ENCODE peak calls at places on chromosomes 6 and 20, in nine cellular contexts. One of them, this sample, is unnamed.

GRCh38 chr6:161379828-161380598 is 106.2 kb upstream of the AGPAT4 start:
- DNase-seq in lower lobe of right lung: no peak
- DNase-seq in stimulated activated CD8-positive, alpha-beta memory T cell treated with anti-CD3 and anti-CD28 coated beads, Interleukin-4, amount 100 ng/mL, for 1 hour: no peak
- DNase-seq in effector CD4-positive, alpha-beta T cell: no peak
- DNase-seq in right lobe of liver: no peak
- DNase-seq in progenitor cell of endocrine pancreas: no peak
- DNase-seq in T-helper 2 cell: no peak
- DNase-seq in HFFc6: no peak
- DNase-seq in tibial artery: no peak
- DNase-seq in this sample: no peak

GRCh38 chr20:32010666-32011065 is 428 bp downstream of the CCM2L start:
- DNase-seq in lower lobe of right lung: peak
- DNase-seq in stimulated activated CD8-positive, alpha-beta memory T cell treated with anti-CD3 and anti-CD28 coated beads, Interleukin-4, amount 100 ng/mL, for 1 hour: no peak
- DNase-seq in effector CD4-positive, alpha-beta T cell: no peak
- DNase-seq in right lobe of liver: no peak
- DNase-seq in progenitor cell of endocrine pancreas: no peak
- DNase-seq in T-helper 2 cell: no peak
- DNase-seq in HFFc6: no peak
- DNase-seq in tibial artery: no peak
- DNase-seq in this sample: no peak

GRCh38 chr6:157867155-157867559 is 44.1 kb downstream of the SNX9 start:
- DNase-seq in lower lobe of right lung: no peak
- DNase-seq in stimulated activated CD8-positive, alpha-beta memory T cell treated with anti-CD3 and anti-CD28 coated beads, Interleukin-4, amount 100 ng/mL, for 1 hour: no peak
- DNase-seq in effector CD4-positive, alpha-beta T cell: no peak
- DNase-seq in right lobe of liver: no peak
- DNase-seq in progenitor cell of endocrine pancreas: no peak
- DNase-seq in T-helper 2 cell: no peak
- DNase-seq in HFFc6: peak
- DNase-seq in tibial artery: no peak
- DNase-seq in this sample: no peak

GRCh38 chr20:2304180-2304579 is 8.4 kb downstream of the TGM3 start:
- DNase-seq in lower lobe of right lung: no peak
- DNase-seq in stimulated activated CD8-positive, alpha-beta memory T cell treated with anti-CD3 and anti-CD28 coated beads, Interleukin-4, amount 100 ng/mL, for 1 hour: no peak
- DNase-seq in effector CD4-positive, alpha-beta T cell: no peak
- DNase-seq in right lobe of liver: no peak
- DNase-seq in progenitor cell of endocrine pancreas: no peak
- DNase-seq in T-helper 2 cell: no peak
- DNase-seq in HFFc6: no peak
- DNase-seq in tibial artery: no peak
- DNase-seq in this sample: no peak

GRCh38 chr6:51934098-51934497 is 153.3 kb downstream of the PKHD1 start:
- DNase-seq in lower lobe of right lung: no peak
- DNase-seq in stimulated activated CD8-positive, alpha-beta memory T cell treated with anti-CD3 and anti-CD28 coated beads, Interleukin-4, amount 100 ng/mL, for 1 hour: no peak
- DNase-seq in effector CD4-positive, alpha-beta T cell: no peak
- DNase-seq in right lobe of liver: no peak
- DNase-seq in progenitor cell of endocrine pancreas: no peak
- DNase-seq in T-helper 2 cell: no peak
- DNase-seq in HFFc6: no peak
- DNase-seq in tibial artery: no peak
- DNase-seq in this sample: no peak

GRCh38 chr20:62925420-62926228 is 681 bp downstream of the DIDO1 start:
- DNase-seq in lower lobe of right lung: no peak
- DNase-seq in stimulated activated CD8-positive, alpha-beta memory T cell treated with anti-CD3 and anti-CD28 coated beads, Interleukin-4, amount 100 ng/mL, for 1 hour: no peak
- DNase-seq in effector CD4-positive, alpha-beta T cell: peak
- DNase-seq in right lobe of liver: no peak
- DNase-seq in progenitor cell of endocrine pancreas: no peak
- DNase-seq in T-helper 2 cell: no peak
- DNase-seq in HFFc6: no peak
- DNase-seq in tibial artery: no peak
- DNase-seq in this sample: no peak

GRCh38 chr6:149925253-149925973 is 2.5 kb upstream of the RAET1G start:
- DNase-seq in lower lobe of right lung: peak
- DNase-seq in stimulated activated CD8-positive, alpha-beta memory T cell treated with anti-CD3 and anti-CD28 coated beads, Interleukin-4, amount 100 ng/mL, for 1 hour: no peak
- DNase-seq in effector CD4-positive, alpha-beta T cell: no peak
- DNase-seq in right lobe of liver: no peak
- DNase-seq in progenitor cell of endocrine pancreas: no peak
- DNase-seq in T-helper 2 cell: no peak
- DNase-seq in HFFc6: no peak
- DNase-seq in tibial artery: no peak
- DNase-seq in this sample: no peak

GRCh38 chr20:21159658-21160380 is 33.9 kb downstream of the KIZ start:
- DNase-seq in lower lobe of right lung: no peak
- DNase-seq in stimulated activated CD8-positive, alpha-beta memory T cell treated with anti-CD3 and anti-CD28 coated beads, Interleukin-4, amount 100 ng/mL, for 1 hour: no peak
- DNase-seq in effector CD4-positive, alpha-beta T cell: no peak
- DNase-seq in right lobe of liver: no peak
- DNase-seq in progenitor cell of endocrine pancreas: no peak
- DNase-seq in T-helper 2 cell: no peak
- DNase-seq in HFFc6: no peak
- DNase-seq in tibial artery: no peak
- DNase-seq in this sample: no peak

GRCh38 chr6:15874821-15875220 is 212.0 kb upstream of the DTNBP1 start:
- DNase-seq in lower lobe of right lung: no peak
- DNase-seq in stimulated activated CD8-positive, alpha-beta memory T cell treated with anti-CD3 and anti-CD28 coated beads, Interleukin-4, amount 100 ng/mL, for 1 hour: no peak
- DNase-seq in effector CD4-positive, alpha-beta T cell: no peak
- DNase-seq in right lobe of liver: no peak
- DNase-seq in progenitor cell of endocrine pancreas: no peak
- DNase-seq in T-helper 2 cell: no peak
- DNase-seq in HFFc6: peak
- DNase-seq in tibial artery: no peak
- DNase-seq in this sample: no peak

GRCh38 chr20:9408422-9409300 is 105.7 kb upstream of the LAMP5 start:
- DNase-seq in lower lobe of right lung: no peak
- DNase-seq in stimulated activated CD8-positive, alpha-beta memory T cell treated with anti-CD3 and anti-CD28 coated beads, Interleukin-4, amount 100 ng/mL, for 1 hour: no peak
- DNase-seq in effector CD4-positive, alpha-beta T cell: no peak
- DNase-seq in right lobe of liver: no peak
- DNase-seq in progenitor cell of endocrine pancreas: no peak
- DNase-seq in T-helper 2 cell: no peak
- DNase-seq in HFFc6: peak
- DNase-seq in tibial artery: no peak
- DNase-seq in this sample: no peak

GRCh38 chr6:26268659-26269402 is 96.2 kb upstream of the BTN3A2 start:
- DNase-seq in lower lobe of right lung: no peak
- DNase-seq in stimulated activated CD8-positive, alpha-beta memory T cell treated with anti-CD3 and anti-CD28 coated beads, Interleukin-4, amount 100 ng/mL, for 1 hour: no peak
- DNase-seq in effector CD4-positive, alpha-beta T cell: no peak
- DNase-seq in right lobe of liver: no peak
- DNase-seq in progenitor cell of endocrine pancreas: peak
- DNase-seq in T-helper 2 cell: no peak
- DNase-seq in HFFc6: peak
- DNase-seq in tibial artery: no peak
- DNase-seq in this sample: no peak

GRCh38 chr20:18263723-18264122 is 24.6 kb upstream of the ZNF133 start:
- DNase-seq in lower lobe of right lung: no peak
- DNase-seq in stimulated activated CD8-positive, alpha-beta memory T cell treated with anti-CD3 and anti-CD28 coated beads, Interleukin-4, amount 100 ng/mL, for 1 hour: no peak
- DNase-seq in effector CD4-positive, alpha-beta T cell: no peak
- DNase-seq in right lobe of liver: no peak
- DNase-seq in progenitor cell of endocrine pancreas: no peak
- DNase-seq in T-helper 2 cell: no peak
- DNase-seq in HFFc6: no peak
- DNase-seq in tibial artery: no peak
- DNase-seq in this sample: no peak

GRCh38 chr20:48202774-48203173 is 417.5 kb upstream of the SULF2 start:
- DNase-seq in lower lobe of right lung: no peak
- DNase-seq in stimulated activated CD8-positive, alpha-beta memory T cell treated with anti-CD3 and anti-CD28 coated beads, Interleukin-4, amount 100 ng/mL, for 1 hour: no peak
- DNase-seq in effector CD4-positive, alpha-beta T cell: no peak
- DNase-seq in right lobe of liver: no peak
- DNase-seq in progenitor cell of endocrine pancreas: no peak
- DNase-seq in T-helper 2 cell: no peak
- DNase-seq in HFFc6: no peak
- DNase-seq in tibial artery: no peak
- DNase-seq in this sample: no peak

GRCh38 chr20:34570859-34571306 is 12.4 kb downstream of the MAP1LC3A start:
- DNase-seq in lower lobe of right lung: no peak
- DNase-seq in stimulated activated CD8-positive, alpha-beta memory T cell treated with anti-CD3 and anti-CD28 coated beads, Interleukin-4, amount 100 ng/mL, for 1 hour: no peak
- DNase-seq in effector CD4-positive, alpha-beta T cell: no peak
- DNase-seq in right lobe of liver: peak
- DNase-seq in progenitor cell of endocrine pancreas: no peak
- DNase-seq in T-helper 2 cell: no peak
- DNase-seq in HFFc6: peak
- DNase-seq in tibial artery: peak
- DNase-seq in this sample: no peak

GRCh38 chr6:1606533-1607235 is 3.0 kb upstream of the FOXC1 start:
- DNase-seq in lower lobe of right lung: no peak
- DNase-seq in stimulated activated CD8-positive, alpha-beta memory T cell treated with anti-CD3 and anti-CD28 coated beads, Interleukin-4, amount 100 ng/mL, for 1 hour: no peak
- DNase-seq in effector CD4-positive, alpha-beta T cell: no peak
- DNase-seq in right lobe of liver: peak
- DNase-seq in progenitor cell of endocrine pancreas: no peak
- DNase-seq in T-helper 2 cell: no peak
- DNase-seq in HFFc6: no peak
- DNase-seq in tibial artery: peak
- DNase-seq in this sample: no peak

GRCh38 chr20:58112017-58112781 is 116.3 kb downstream of the ANKRD60 start:
- DNase-seq in lower lobe of right lung: no peak
- DNase-seq in stimulated activated CD8-positive, alpha-beta memory T cell treated with anti-CD3 and anti-CD28 coated beads, Interleukin-4, amount 100 ng/mL, for 1 hour: no peak
- DNase-seq in effector CD4-positive, alpha-beta T cell: no peak
- DNase-seq in right lobe of liver: no peak
- DNase-seq in progenitor cell of endocrine pancreas: no peak
- DNase-seq in T-helper 2 cell: no peak
- DNase-seq in HFFc6: peak
- DNase-seq in tibial artery: no peak
- DNase-seq in this sample: no peak

GRCh38 chr6:25136879-25137278 is 142.3 kb upstream of the CARMIL1 start:
- DNase-seq in lower lobe of right lung: no peak
- DNase-seq in stimulated activated CD8-positive, alpha-beta memory T cell treated with anti-CD3 and anti-CD28 coated beads, Interleukin-4, amount 100 ng/mL, for 1 hour: no peak
- DNase-seq in effector CD4-positive, alpha-beta T cell: no peak
- DNase-seq in right lobe of liver: no peak
- DNase-seq in progenitor cell of endocrine pancreas: no peak
- DNase-seq in T-helper 2 cell: no peak
- DNase-seq in HFFc6: no peak
- DNase-seq in tibial artery: no peak
- DNase-seq in this sample: no peak

GRCh38 chr20:31712112-31712553 is 10.5 kb downstream of the BCL2L1 start:
- DNase-seq in lower lobe of right lung: no peak
- DNase-seq in stimulated activated CD8-positive, alpha-beta memory T cell treated with anti-CD3 and anti-CD28 coated beads, Interleukin-4, amount 100 ng/mL, for 1 hour: no peak
- DNase-seq in effector CD4-positive, alpha-beta T cell: no peak
- DNase-seq in right lobe of liver: no peak
- DNase-seq in progenitor cell of endocrine pancreas: no peak
- DNase-seq in T-helper 2 cell: no peak
- DNase-seq in HFFc6: no peak
- DNase-seq in tibial artery: no peak
- DNase-seq in this sample: no peak

GRCh38 chr20:63639093-63639860 is 12.4 kb upstream of the GMEB2 start:
- DNase-seq in lower lobe of right lung: peak
- DNase-seq in stimulated activated CD8-positive, alpha-beta memory T cell treated with anti-CD3 and anti-CD28 coated beads, Interleukin-4, amount 100 ng/mL, for 1 hour: no peak
- DNase-seq in effector CD4-positive, alpha-beta T cell: peak
- DNase-seq in right lobe of liver: no peak
- DNase-seq in progenitor cell of endocrine pancreas: no peak
- DNase-seq in T-helper 2 cell: peak
- DNase-seq in HFFc6: no peak
- DNase-seq in tibial artery: no peak
- DNase-seq in this sample: no peak

GRCh38 chr6:25715794-25716193 is 38.7 kb upstream of the SLC17A4 start:
- DNase-seq in lower lobe of right lung: no peak
- DNase-seq in stimulated activated CD8-positive, alpha-beta memory T cell treated with anti-CD3 and anti-CD28 coated beads, Interleukin-4, amount 100 ng/mL, for 1 hour: no peak
- DNase-seq in effector CD4-positive, alpha-beta T cell: no peak
- DNase-seq in right lobe of liver: no peak
- DNase-seq in progenitor cell of endocrine pancreas: no peak
- DNase-seq in T-helper 2 cell: no peak
- DNase-seq in HFFc6: no peak
- DNase-seq in tibial artery: no peak
- DNase-seq in this sample: no peak

GRCh38 chr6:16238057-16238657 is at the start of gene GMPR:
- DNase-seq in lower lobe of right lung: peak
- DNase-seq in stimulated activated CD8-positive, alpha-beta memory T cell treated with anti-CD3 and anti-CD28 coated beads, Interleukin-4, amount 100 ng/mL, for 1 hour: peak
- DNase-seq in effector CD4-positive, alpha-beta T cell: peak
- DNase-seq in right lobe of liver: peak
- DNase-seq in progenitor cell of endocrine pancreas: peak
- DNase-seq in T-helper 2 cell: peak
- DNase-seq in HFFc6: peak
- DNase-seq in tibial artery: peak
- DNase-seq in this sample: peak

GRCh38 chr20:22285555-22285954 is 298.8 kb downstream of the FOXA2 start:
- DNase-seq in lower lobe of right lung: no peak
- DNase-seq in stimulated activated CD8-positive, alpha-beta memory T cell treated with anti-CD3 and anti-CD28 coated beads, Interleukin-4, amount 100 ng/mL, for 1 hour: no peak
- DNase-seq in effector CD4-positive, alpha-beta T cell: no peak
- DNase-seq in right lobe of liver: no peak
- DNase-seq in progenitor cell of endocrine pancreas: no peak
- DNase-seq in T-helper 2 cell: no peak
- DNase-seq in HFFc6: no peak
- DNase-seq in tibial artery: no peak
- DNase-seq in this sample: no peak

GRCh38 chr20:51121901-51122412 is 99.0 kb upstream of the KCNG1 start:
- DNase-seq in lower lobe of right lung: no peak
- DNase-seq in stimulated activated CD8-positive, alpha-beta memory T cell treated with anti-CD3 and anti-CD28 coated beads, Interleukin-4, amount 100 ng/mL, for 1 hour: no peak
- DNase-seq in effector CD4-positive, alpha-beta T cell: no peak
- DNase-seq in right lobe of liver: no peak
- DNase-seq in progenitor cell of endocrine pancreas: no peak
- DNase-seq in T-helper 2 cell: no peak
- DNase-seq in HFFc6: peak
- DNase-seq in tibial artery: no peak
- DNase-seq in this sample: no peak

GRCh38 chr6:36340671-36341454 is 4.2 kb upstream of the BNIP5 start:
- DNase-seq in lower lobe of right lung: peak
- DNase-seq in stimulated activated CD8-positive, alpha-beta memory T cell treated with anti-CD3 and anti-CD28 coated beads, Interleukin-4, amount 100 ng/mL, for 1 hour: peak
- DNase-seq in effector CD4-positive, alpha-beta T cell: peak
- DNase-seq in right lobe of liver: peak
- DNase-seq in progenitor cell of endocrine pancreas: peak
- DNase-seq in T-helper 2 cell: peak
- DNase-seq in HFFc6: peak
- DNase-seq in tibial artery: peak
- DNase-seq in this sample: peak

GRCh38 chr6:108549741-108550140 is 11.0 kb upstream of the FOXO3 start:
- DNase-seq in lower lobe of right lung: no peak
- DNase-seq in stimulated activated CD8-positive, alpha-beta memory T cell treated with anti-CD3 and anti-CD28 coated beads, Interleukin-4, amount 100 ng/mL, for 1 hour: no peak
- DNase-seq in effector CD4-positive, alpha-beta T cell: no peak
- DNase-seq in right lobe of liver: no peak
- DNase-seq in progenitor cell of endocrine pancreas: no peak
- DNase-seq in T-helper 2 cell: no peak
- DNase-seq in HFFc6: no peak
- DNase-seq in tibial artery: no peak
- DNase-seq in this sample: no peak

GRCh38 chr6:4637691-4638433 is 138.3 kb upstream of the CDYL start:
- DNase-seq in lower lobe of right lung: no peak
- DNase-seq in stimulated activated CD8-positive, alpha-beta memory T cell treated with anti-CD3 and anti-CD28 coated beads, Interleukin-4, amount 100 ng/mL, for 1 hour: no peak
- DNase-seq in effector CD4-positive, alpha-beta T cell: no peak
- DNase-seq in right lobe of liver: no peak
- DNase-seq in progenitor cell of endocrine pancreas: no peak
- DNase-seq in T-helper 2 cell: no peak
- DNase-seq in HFFc6: peak
- DNase-seq in tibial artery: no peak
- DNase-seq in this sample: no peak

GRCh38 chr6:53731906-53732636 is 62.7 kb upstream of the LRRC1 start:
- DNase-seq in lower lobe of right lung: no peak
- DNase-seq in stimulated activated CD8-positive, alpha-beta memory T cell treated with anti-CD3 and anti-CD28 coated beads, Interleukin-4, amount 100 ng/mL, for 1 hour: no peak
- DNase-seq in effector CD4-positive, alpha-beta T cell: no peak
- DNase-seq in right lobe of liver: no peak
- DNase-seq in progenitor cell of endocrine pancreas: no peak
- DNase-seq in T-helper 2 cell: no peak
- DNase-seq in HFFc6: peak
- DNase-seq in tibial artery: no peak
- DNase-seq in this sample: no peak

GRCh38 chr6:8904754-8905153 is 469.4 kb upstream of the SLC35B3 start:
- DNase-seq in lower lobe of right lung: no peak
- DNase-seq in stimulated activated CD8-positive, alpha-beta memory T cell treated with anti-CD3 and anti-CD28 coated beads, Interleukin-4, amount 100 ng/mL, for 1 hour: no peak
- DNase-seq in effector CD4-positive, alpha-beta T cell: no peak
- DNase-seq in right lobe of liver: no peak
- DNase-seq in progenitor cell of endocrine pancreas: no peak
- DNase-seq in T-helper 2 cell: no peak
- DNase-seq in HFFc6: no peak
- DNase-seq in tibial artery: no peak
- DNase-seq in this sample: no peak

GRCh38 chr20:22566876-22567658 is 17.3 kb downstream of the FOXA2 start:
- DNase-seq in lower lobe of right lung: no peak
- DNase-seq in stimulated activated CD8-positive, alpha-beta memory T cell treated with anti-CD3 and anti-CD28 coated beads, Interleukin-4, amount 100 ng/mL, for 1 hour: no peak
- DNase-seq in effector CD4-positive, alpha-beta T cell: no peak
- DNase-seq in right lobe of liver: no peak
- DNase-seq in progenitor cell of endocrine pancreas: no peak
- DNase-seq in T-helper 2 cell: no peak
- DNase-seq in HFFc6: no peak
- DNase-seq in tibial artery: no peak
- DNase-seq in this sample: no peak

GRCh38 chr6:168397011-168397410 is 44.0 kb upstream of the SMOC2 start:
- DNase-seq in lower lobe of right lung: no peak
- DNase-seq in stimulated activated CD8-positive, alpha-beta memory T cell treated with anti-CD3 and anti-CD28 coated beads, Interleukin-4, amount 100 ng/mL, for 1 hour: no peak
- DNase-seq in effector CD4-positive, alpha-beta T cell: no peak
- DNase-seq in right lobe of liver: no peak
- DNase-seq in progenitor cell of endocrine pancreas: no peak
- DNase-seq in T-helper 2 cell: no peak
- DNase-seq in HFFc6: no peak
- DNase-seq in tibial artery: no peak
- DNase-seq in this sample: no peak

GRCh38 chr20:49161428-49162152 is 26.5 kb downstream of the STAU1 start:
- DNase-seq in lower lobe of right lung: no peak
- DNase-seq in stimulated activated CD8-positive, alpha-beta memory T cell treated with anti-CD3 and anti-CD28 coated beads, Interleukin-4, amount 100 ng/mL, for 1 hour: no peak
- DNase-seq in effector CD4-positive, alpha-beta T cell: no peak
- DNase-seq in right lobe of liver: no peak
- DNase-seq in progenitor cell of endocrine pancreas: no peak
- DNase-seq in T-helper 2 cell: no peak
- DNase-seq in HFFc6: no peak
- DNase-seq in tibial artery: no peak
- DNase-seq in this sample: no peak

This sample was measured in GM12891.